ENCODE peak calls at places on chromosomes 12 and 14, in four cellular contexts. A, K, Z and S are unnamed samples.

GRCh38 chr12:28933864-28934527 is 215.1 kb upstream of the FAR2 start:
- DNase-seq in Z (no peak), K (no peak), A (no peak), S (peak; percentile 11)

GRCh38 chr12:47729233-47729632 is 3.9 kb upstream of the ENDOU start:
- DNase-seq in K (no peak), A (no peak), Z (no peak), S (no peak)

GRCh38 chr14:90349729-90350128 is 18.0 kb upstream of the NRDE2 start:
- DNase-seq in K (no peak), A (no peak), Z (no peak), S (no peak)

GRCh38 chr14:60089201-60089600 is 2.5 kb upstream of the PCNX4 start:
- DNase-seq in A (no peak), Z (no peak), K (no peak), S (no peak)

GRCh38 chr12:92338671-92339070 is 193.0 kb upstream of the BTG1 start:
- DNase-seq in A (no peak), K (no peak), Z (no peak), S (peak; percentile 6)

GRCh38 chr12:20492251-20492728 is 124.0 kb downstream of the PDE3A start:
- DNase-seq in A (peak; percentile 96), Z (no peak), K (no peak), S (peak; percentile 63)

GRCh38 chr14:22587247-22587646 is 1.8 kb downstream of the DAD1 start:
- DNase-seq in Z (no peak), A (no peak), K (no peak), S (no peak)

GRCh38 chr14:95064256-95064655 is 93.1 kb downstream of the DICER1 start:
- DNase-seq in A (no peak), Z (no peak), K (no peak), S (no peak)

GRCh38 chr14:89041245-89041585 is 216.8 kb downstream of the TTC8 start:
- DNase-seq in K (no peak), Z (no peak), A (no peak), S (no peak)

GRCh38 chr12:98440165-98440581 is 75.2 kb upstream of the TMPO start:
- DNase-seq in Z (no peak), A (peak; percentile 97), K (no peak), S (peak; percentile 99)

GRCh38 chr12:54053625-54054441 is at the start of gene HOXC4:
- DNase-seq in K (no peak), Z (peak; percentile 77), A (no peak), S (peak; percentile 35)

GRCh38 chr12:115433014-115433634 is 749.1 kb upstream of the TBX3 start:
- DNase-seq in Z (no peak), A (no peak), K (no peak), S (no peak)

GRCh38 chr14:97874394-97874793 is 1077.2 kb downstream of the VRK1 start:
- DNase-seq in Z (no peak), K (no peak), A (no peak), S (no peak)

GRCh38 chr14:22268875-22269274 is 320.1 kb downstream of the DAD1 start:
- DNase-seq in Z (no peak), A (no peak), K (no peak), S (peak; percentile 10)

GRCh38 chr12:123270380-123271181 is 1.1 kb downstream of the CDK2AP1 start:
- DNase-seq in A (peak; percentile 39), Z (peak; percentile 28), K (no peak), S (peak; percentile 24)

GRCh38 chr12:9347328-9348127 is 139.3 kb upstream of the PZP start:
- DNase-seq in A (no peak), Z (no peak), K (no peak), S (peak; percentile 23)

GRCh38 chr12:96810477-96810876 is 96.6 kb upstream of the NEDD1 start:
- DNase-seq in A (no peak), Z (no peak), K (no peak), S (peak; percentile 38)